ENCODE peak calls at places on chromosome 5, in four cellular contexts. T, H, P and L are unnamed samples.

GRCh38 chr5:174384509-174384947 is 339.0 kb downstream of the NSG2 start:
- DNase-seq in T (no peak), H (no peak), P (peak), L (no peak)

GRCh38 chr5:53319306-53319705 is 161.1 kb upstream of the FST start:
- DNase-seq in T (peak), H (no peak), P (no peak), L (peak)

GRCh38 chr5:137751869-137752491 is 2.2 kb downstream of the HNRNPA0 start:
- DNase-seq in T (peak), H (peak), P (peak), L (no peak)

GRCh38 chr5:133627180-133627579 is 14.8 kb upstream of the FSTL4 start:
- DNase-seq in T (peak), H (no peak), P (no peak), L (no peak)

GRCh38 chr5:102545175-102545574 is 46.4 kb upstream of the SLCO6A1 start:
- DNase-seq in T (no peak), H (peak), P (peak), L (no peak)

GRCh38 chr5:174172104-174172965 is 126.8 kb downstream of the NSG2 start:
- DNase-seq in T (no peak), H (no peak), P (no peak), L (no peak)

GRCh38 chr5:12626556-12626955 is 722.3 kb upstream of the CTNND2 start:
- DNase-seq in T (no peak), H (no peak), P (no peak), L (no peak)

GRCh38 chr5:103446813-103447212 is 115.8 kb downstream of the NUDT12 start:
- DNase-seq in T (no peak), H (no peak), P (no peak), L (no peak)

GRCh38 chr5:133496631-133497030 is 115.7 kb downstream of the FSTL4 start:
- DNase-seq in T (no peak), H (no peak), P (no peak), L (no peak)

GRCh38 chr5:168114444-168115017 is 176.9 kb upstream of the WWC1 start:
- DNase-seq in T (peak), H (peak), P (peak), L (no peak)

GRCh38 chr5:52878671-52879070 is 91.0 kb downstream of the ITGA1 start:
- DNase-seq in T (peak), H (no peak), P (no peak), L (no peak)

GRCh38 chr5:20360243-20360642 is 372.2 kb upstream of the CDH18 start:
- DNase-seq in T (no peak), H (no peak), P (no peak), L (no peak)

GRCh38 chr5:150144211-150144801 is 11.3 kb downstream of the PDGFRB start:
- DNase-seq in T (no peak), H (no peak), P (peak), L (no peak)